ENCODE peak calls at places on chromosomes 13 and 19, in four cellular contexts. D is CD8-positive, alpha-beta T cell; Q is PC-9; E is left lung. B is an unnamed sample.

GRCh38 chr13:40589285-40590109 is 76.9 kb downstream of the FOXO1 start:
- DNase-seq in E (peak; percentile 59), Q (no peak), D (no peak), B (peak; percentile 90)

GRCh38 chr19:33089061-33089460 is 8.1 kb downstream of the GPATCH1 start:
- DNase-seq in Q (no peak), D (no peak), E (no peak), B (no peak)

GRCh38 chr19:2922987-2923386 is 21.8 kb downstream of the ZNF77 start:
- DNase-seq in Q (no peak), D (no peak), E (no peak), B (peak; percentile 63)

GRCh38 chr19:46639356-46640061 is 3.5 kb upstream of the GNG8 start:
- DNase-seq in E (peak; percentile 71), D (no peak), Q (no peak), B (no peak)

GRCh38 chr13:73922728-73923393 is 211.3 kb downstream of the KLF12 start:
- DNase-seq in Q (no peak), E (no peak), D (no peak), B (peak; percentile 27)

GRCh38 chr19:16795042-16795441 is 34.2 kb upstream of the SIN3B start:
- DNase-seq in D (no peak), E (no peak), Q (no peak), B (no peak)

GRCh38 chr19:9797871-9798270 is 21.0 kb downstream of the FBXL12 start:
- DNase-seq in Q (peak; percentile 38), D (no peak), E (no peak), B (peak; percentile 73)

GRCh38 chr19:33340991-33341390 is 32.5 kb upstream of the CEBPG start:
- DNase-seq in D (no peak), E (no peak), Q (no peak), B (no peak)

GRCh38 chr13:106446011-106446410 is 89.5 kb downstream of the EFNB2 start:
- DNase-seq in Q (no peak), E (no peak), D (no peak), B (peak; percentile 31)

GRCh38 chr19:6023085-6023682 is 45.2 kb upstream of the RANBP3 start:
- DNase-seq in E (peak; percentile 30), D (no peak), Q (no peak), B (peak; percentile 59)

GRCh38 chr13:109704771-109705628 is 81.4 kb downstream of the IRS2 start:
- DNase-seq in D (no peak), Q (peak; percentile 41), E (peak; percentile 82), B (peak; percentile 81)

GRCh38 chr13:78197231-78197630 is 278.6 kb upstream of the EDNRB start:
- DNase-seq in D (no peak), E (no peak), Q (peak; percentile 2), B (peak; percentile 26)

GRCh38 chr13:76972430-76972829 is 19.5 kb upstream of the CLN5 start:
- DNase-seq in D (no peak), Q (no peak), E (no peak), B (no peak)

GRCh38 chr13:31742102-31742695 is 2.9 kb downstream of the RXFP2 start:
- DNase-seq in E (peak; percentile 55), Q (peak; percentile 22), D (peak; percentile 34), B (peak; percentile 44)

GRCh38 chr13:91381371-91381770 is 17.1 kb upstream of the GPC5 start:
- DNase-seq in E (no peak), D (no peak), Q (no peak), B (peak; percentile 25)

GRCh38 chr13:97648171-97648880 is 214.4 kb downstream of the RAP2A start:
- DNase-seq in E (no peak), Q (no peak), D (no peak), B (peak; percentile 89)

GRCh38 chr13:102651392-102651791 is 43.5 kb downstream of the METTL21C start:
- DNase-seq in E (no peak), D (no peak), Q (no peak), B (peak; percentile 57)

GRCh38 chr19:5228932-5229777 is 111.5 kb downstream of the PTPRS start:
- DNase-seq in Q (peak; percentile 31), D (no peak), E (no peak), B (no peak)

GRCh38 chr13:52399708-52400107 is 6.3 kb downstream of the THSD1 start:
- DNase-seq in D (no peak), E (no peak), Q (no peak), B (peak; percentile 52)

GRCh38 chr19:4232614-4233281 is 3.4 kb downstream of the EBI3 start:
- DNase-seq in Q (no peak), D (no peak), E (no peak), B (no peak)

GRCh38 chr19:47158879-47159509 is 28.4 kb downstream of the SAE1 start:
- DNase-seq in Q (no peak), D (peak; percentile 65), E (no peak), B (peak; percentile 88)

GRCh38 chr13:66519259-66519658 is 710.9 kb downstream of the PCDH9 start:
- DNase-seq in E (no peak), Q (no peak), D (no peak), B (no peak)

GRCh38 chr13:25042141-25042540 is 53.8 kb upstream of the PABPC3 start:
- DNase-seq in Q (no peak), E (no peak), D (no peak), B (no peak)

GRCh38 chr13:50357586-50358118 is 342.4 kb downstream of the KCNRG start:
- DNase-seq in Q (peak; percentile 67), E (no peak), D (no peak), B (peak; percentile 94)

GRCh38 chr13:33167521-33167920 is 118.0 kb downstream of the STARD13 start:
- DNase-seq in Q (no peak), D (no peak), E (no peak), B (no peak)

GRCh38 chr19:15283141-15283885 is 49.0 kb downstream of the BRD4 start:
- DNase-seq in Q (no peak), D (no peak), E (no peak), B (peak; percentile 61)

GRCh38 chr19:33902802-33903488 is 106.3 kb downstream of the KCTD15 start:
- DNase-seq in Q (no peak), D (no peak), E (no peak), B (peak; percentile 17)

GRCh38 chr13:61600360-61601033 is 184.8 kb upstream of the PCDH20 start:
- DNase-seq in D (no peak), Q (no peak), E (no peak), B (no peak)

GRCh38 chr13:39422845-39423565 is 180.0 kb downstream of the LHFPL6 start:
- DNase-seq in E (no peak), Q (no peak), D (no peak), B (peak; percentile 4)

GRCh38 chr13:25375727-25376358 is 4.1 kb downstream of the ATP8A2 start:
- DNase-seq in E (no peak), D (no peak), Q (peak; percentile 18), B (peak; percentile 30)

GRCh38 chr13:31032574-31033095 is 100.2 kb downstream of the TEX26 start:
- DNase-seq in E (no peak), Q (no peak), D (no peak), B (no peak)

GRCh38 chr13:47459512-47459911 is 541.6 kb downstream of the SUCLA2 start:
- DNase-seq in Q (no peak), E (no peak), D (no peak), B (no peak)

GRCh38 chr19:13411899-13412298 is 94.4 kb downstream of the CACNA1A start:
- DNase-seq in Q (no peak), D (no peak), E (no peak), B (no peak)
- TF ChIP-seq CTCF in Q (no peak), D (no peak), E (no peak), B (no peak)

GRCh38 chr19:1313695-1314613 is 28.3 kb downstream of the EFNA2 start:
- DNase-seq in E (no peak), Q (no peak), D (no peak), B (peak; percentile 54)

GRCh38 chr19:1318678-1319471 is 33.2 kb downstream of the EFNA2 start:
- DNase-seq in E (no peak), D (no peak), Q (no peak), B (no peak)

GRCh38 chr19:1315470-1316166 is 29.9 kb downstream of the EFNA2 start:
- DNase-seq in Q (peak; percentile 48), D (peak; percentile 37), E (peak; percentile 51), B (no peak)

GRCh38 chr19:1316466-1316865 is 30.8 kb downstream of the EFNA2 start:
- DNase-seq in D (no peak), E (no peak), Q (no peak), B (no peak)

GRCh38 chr19:1317274-1317673 is 31.6 kb downstream of the EFNA2 start:
- DNase-seq in E (no peak), D (no peak), Q (no peak), B (no peak)
- H3K27me3 ChIP-seq in E (peaks cover 28% of the 10 kb centered on the region), D (peaks cover 9% of the 10 kb centered on the region), Q (peaks cover 7% of the 10 kb centered on the region), B (peaks cover 10% of the 10 kb centered on the region)

GRCh38 chr19:29893606-29894284 is 48.3 kb upstream of the URI1 start:
- DNase-seq in E (no peak), D (no peak), Q (no peak), B (no peak)

GRCh38 chr19:29889702-29890101 is 52.3 kb upstream of the URI1 start:
- DNase-seq in Q (no peak), D (no peak), E (no peak), B (no peak)

GRCh38 chr19:29887498-29887897 is 54.5 kb upstream of the URI1 start:
- DNase-seq in E (no peak), D (no peak), Q (no peak), B (no peak)

GRCh38 chr19:29886535-29886934 is 55.5 kb upstream of the URI1 start:
- DNase-seq in E (no peak), Q (no peak), D (no peak), B (no peak)

DNA sequence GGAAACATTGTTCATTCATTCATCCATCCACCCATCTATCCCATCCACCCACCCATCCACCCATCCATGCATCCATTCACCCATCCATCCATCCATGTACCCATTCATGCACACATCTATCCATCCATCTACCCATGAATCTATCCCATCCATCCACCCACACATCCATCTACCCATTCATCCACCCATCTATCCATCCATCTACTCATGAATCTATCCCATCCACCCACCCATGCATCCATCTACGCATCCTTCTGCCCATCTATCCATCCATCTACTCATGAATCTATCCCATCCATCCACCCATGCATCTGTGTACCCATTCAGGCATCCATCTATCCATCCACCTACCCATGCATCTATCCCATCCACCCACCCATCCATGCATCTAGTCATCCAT is 51.6 kb upstream of the URI1 start:
- DNase-seq in Q (no peak), E (no peak), D (no peak), B (no peak)
- H3K4me3 ChIP-seq in Q (no peak overlapping the region), E (no peak overlapping the region), D (no peak overlapping the region), B (no peak overlapping the region)

GRCh38 chr13:20294497-20294896 is 62.4 kb upstream of the GJB6 start:
- DNase-seq in E (no peak), D (no peak), Q (no peak), B (no peak)
- TF ChIP-seq CTCF in E (no peak), D (no peak), Q (no peak), B (no peak)

GRCh38 chr13:36673838-36674326 is at the start of gene SERTM1:
- DNase-seq in D (no peak), Q (no peak), E (no peak), B (no peak)
- H3K27me3 ChIP-seq in D (peaks cover 3% of the 10 kb centered on the region), Q (peaks cover 16% of the 10 kb centered on the region), E (peaks cover 35% of the 10 kb centered on the region), B (peaks cover 16% of the 10 kb centered on the region)

DNA sequence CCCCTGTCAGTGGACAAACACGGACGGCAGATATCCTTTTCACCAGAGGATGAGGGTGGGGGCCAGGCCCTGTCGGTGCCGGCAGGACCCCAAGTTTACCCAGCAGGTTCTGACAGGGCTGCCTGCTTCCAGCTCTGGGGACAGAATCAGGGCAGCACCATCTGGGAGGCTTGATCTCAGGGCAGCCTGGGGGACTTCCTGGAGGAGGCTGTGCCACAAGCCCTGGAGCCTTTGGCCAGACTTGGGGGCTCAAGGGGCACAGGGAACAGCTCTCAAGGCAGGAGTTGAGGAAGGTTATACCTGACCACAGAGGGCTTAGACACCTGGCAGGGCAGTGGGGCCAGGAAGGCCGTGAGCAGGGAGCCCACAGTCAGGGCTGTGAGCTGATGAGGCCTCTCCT is 45.2 kb downstream of the COMP start:
- DNase-seq in E (no peak), Q (no peak), D (no peak), B (no peak)
- H3K4me3 ChIP-seq in E (no peak overlapping the region), Q (no peak overlapping the region), D (no peak overlapping the region), B (no peak overlapping the region)

GRCh38 chr13:72651196-72651595 is 76.2 kb downstream of the MZT1 start:
- DNase-seq in Q (no peak), D (no peak), E (no peak), B (peak; percentile 33)
- TF ChIP-seq CTCF in Q (no peak), D (no peak), E (peak; percentile 13), B (peak; percentile 25)